ENCODE peak calls at places on chromosomes 6 and 20, in five cellular contexts. W is IMR-90, Z is astrocyte, I is fibroblast of lung, S is AG09319. T is an unnamed sample.

GRCh38 chr6:166485651-166486535 is 100.6 kb downstream of the RAMACL start:
- DNase-seq in W (no peak), Z (no peak), I (no peak), S (no peak), T (no peak)

GRCh38 chr20:40562031-40562430 is 127.0 kb downstream of the MAFB start:
- DNase-seq in W (no peak), Z (peak; percentile 23), I (no peak), S (no peak), T (peak; percentile 9)

GRCh38 chr6:108781419-108782110 is 66.7 kb upstream of the ARMC2 start:
- DNase-seq in W (peak; percentile 12), Z (peak; percentile 12), I (peak; percentile 39), S (no peak), T (peak; percentile 16)

GRCh38 chr6:99236010-99236409 is 113.5 kb downstream of the FAXC start:
- DNase-seq in W (no peak), Z (no peak), I (no peak), S (no peak), T (no peak)

GRCh38 chr6:90383212-90383611 is 86.6 kb upstream of the BACH2 start:
- DNase-seq in W (no peak), Z (no peak), I (no peak), S (no peak), T (no peak)

GRCh38 chr6:10747251-10747972 is at the start of gene TMEM14B:
- DNase-seq in W (peak; percentile 94), Z (peak; percentile 83), I (peak; percentile 96), S (peak; percentile 88), T (peak; percentile 98)

GRCh38 chr6:170030284-170031095 is 260.4 kb downstream of the DLL1 start:
- DNase-seq in W (no peak), Z (no peak), I (no peak), S (no peak), T (no peak)

GRCh38 chr6:166971271-166971670 is 14.9 kb upstream of the RNASET2 start:
- DNase-seq in W (no peak), Z (no peak), I (no peak), S (no peak), T (no peak)

GRCh38 chr6:118469468-118469867 is 78.6 kb upstream of the PLN start:
- DNase-seq in W (peak; percentile 4), Z (no peak), I (peak; percentile 54), S (no peak), T (peak; percentile 7)

GRCh38 chr6:127952831-127953230 is 52.0 kb upstream of the THEMIS start:
- DNase-seq in W (no peak), Z (no peak), I (no peak), S (no peak), T (no peak)

GRCh38 chr6:84074988-84075781 is 41.6 kb downstream of the MRAP2 start:
- DNase-seq in W (peak; percentile 7), Z (no peak), I (no peak), S (no peak), T (peak; percentile 51)

GRCh38 chr20:58342104-58342945 is 32.8 kb downstream of the RAB22A start:
- DNase-seq in W (peak; percentile 67), Z (peak; percentile 71), I (peak; percentile 19), S (no peak), T (peak; percentile 82)

GRCh38 chr20:2604506-2604835 is 48.0 kb upstream of the NOP56 start:
- DNase-seq in W (no peak), Z (no peak), I (no peak), S (no peak), T (no peak)

GRCh38 chr20:51457281-51457932 is 85.1 kb downstream of the NFATC2 start:
- DNase-seq in W (peak; percentile 67), Z (peak; percentile 87), I (peak; percentile 76), S (peak; percentile 52), T (peak; percentile 80)

GRCh38 chr20:5722927-5723326 is 27.3 kb upstream of the SHLD1 start:
- DNase-seq in W (no peak), Z (no peak), I (no peak), S (no peak), T (no peak)

GRCh38 chr20:59598625-59599310 is 5.6 kb upstream of the PHACTR3 start:
- DNase-seq in W (no peak), Z (no peak), I (no peak), S (no peak), T (peak; percentile 21)

GRCh38 chr20:48787861-48788375 is 39.9 kb downstream of the PREX1 start:
- DNase-seq in W (peak; percentile 47), Z (peak; percentile 68), I (peak; percentile 54), S (peak; percentile 24), T (peak; percentile 83)

GRCh38 chr6:73471686-73472290 is 10.3 kb downstream of the MTO1 start:
- DNase-seq in W (no peak), Z (no peak), I (no peak), S (no peak), T (no peak)

GRCh38 chr20:57610261-57610952 is 9.8 kb downstream of the ZBP1 start:
- DNase-seq in W (no peak), Z (no peak), I (no peak), S (no peak), T (no peak)

GRCh38 chr20:51528263-51529026 is 14.1 kb downstream of the NFATC2 start:
- DNase-seq in W (no peak), Z (no peak), I (no peak), S (no peak), T (no peak)

GRCh38 chr20:48850681-48851299 is 23.0 kb upstream of the PREX1 start:
- DNase-seq in W (no peak), Z (no peak), I (no peak), S (no peak), T (no peak)

GRCh38 chr20:10022615-10023014 is 12.2 kb upstream of the ANKEF1 start:
- DNase-seq in W (no peak), Z (no peak), I (no peak), S (no peak), T (no peak)

GRCh38 chr20:62741701-62742491 is 33.3 kb downstream of the NTSR1 start:
- DNase-seq in W (no peak), Z (no peak), I (no peak), S (no peak), T (no peak)